ENCODE peak calls at places on chromosomes 1 and 21, in five cellular contexts. Q is cardiac fibroblast, S is OCI-LY7, I is IMR-90, N is A549. W is an unnamed sample.

GRCh38 chr21:34606051-34606450 is 8.9 kb downstream of the RCAN1 start:
- DNase-seq in Q (no peak), S (no peak), I (no peak), N (no peak), W (no peak)

GRCh38 chr1:3353901-3354300 is 100.6 kb upstream of the ARHGEF16 start:
- DNase-seq in Q (no peak), S (no peak), I (no peak), N (no peak), W (no peak)

GRCh38 chr1:96346708-96347107 is 374.9 kb upstream of the PTBP2 start:
- DNase-seq in Q (no peak), S (no peak), I (no peak), N (no peak), W (no peak)

GRCh38 chr1:242140871-242141270 is 142.0 kb upstream of the MAP1LC3C start:
- DNase-seq in Q (no peak), S (no peak), I (no peak), N (no peak), W (no peak)

GRCh38 chr1:204725821-204726448 is 40.4 kb upstream of the LRRN2 start:
- DNase-seq in Q (no peak), S (no peak), I (no peak), N (peak), W (no peak)

GRCh38 chr1:111618953-111619634 is 495 bp upstream of the RAP1A start:
- DNase-seq in Q (no peak), S (no peak), I (no peak), N (no peak), W (no peak)

GRCh38 chr1:41239988-41240610 is 2.0 kb downstream of the SCMH1 start:
- DNase-seq in Q (peak), S (peak), I (peak), N (peak), W (peak)

GRCh38 chr1:218546314-218546713 is 201.2 kb downstream of the TGFB2 start:
- DNase-seq in Q (peak), S (no peak), I (peak), N (peak), W (peak)

GRCh38 chr1:206503591-206504362 is 3.6 kb upstream of the RASSF5 start:
- DNase-seq in Q (peak), S (no peak), I (peak), N (peak), W (peak)

GRCh38 chr1:84892657-84893618 is at the start of gene LPAR3:
- DNase-seq in Q (peak), S (no peak), I (no peak), N (peak), W (no peak)

GRCh38 chr1:55277377-55278130 is 62.4 kb upstream of the USP24 start:
- DNase-seq in Q (peak), S (peak), I (peak), N (peak), W (peak)

GRCh38 chr1:151828931-151829330 is 2.7 kb downstream of the RORC start:
- DNase-seq in Q (no peak), S (no peak), I (peak), N (no peak), W (peak)

GRCh38 chr1:99643021-99643779 is 2.7 kb upstream of the PALMD start:
- DNase-seq in Q (peak), S (no peak), I (peak), N (no peak), W (peak)

GRCh38 chr21:45596704-45597318 is 46.7 kb upstream of the PCBP3 start:
- DNase-seq in Q (peak), S (peak), I (peak), N (peak), W (peak)

GRCh38 chr21:44867999-44868700 is 5.3 kb downstream of the PTTG1IP start:
- DNase-seq in Q (peak), S (no peak), I (no peak), N (no peak), W (no peak)

GRCh38 chr1:6485937-6486250 is 5.6 kb downstream of the PLEKHG5 start:
- DNase-seq in Q (no peak), S (no peak), I (no peak), N (no peak), W (no peak)

GRCh38 chr1:81034366-81034765 is 766.4 kb upstream of the ADGRL2 start:
- DNase-seq in Q (no peak), S (no peak), I (no peak), N (no peak), W (no peak)

GRCh38 chr1:24289937-24290595 is 29.1 kb upstream of the GRHL3 start:
- DNase-seq in Q (peak), S (no peak), I (peak), N (peak), W (peak)

GRCh38 chr1:4119516-4120220 is 219.6 kb upstream of the C1orf174 start:
- DNase-seq in Q (no peak), S (no peak), I (no peak), N (no peak), W (no peak)

GRCh38 chr1:21882721-21883415 is 54.2 kb downstream of the HSPG2 start:
- DNase-seq in Q (no peak), S (no peak), I (no peak), N (no peak), W (no peak)

GRCh38 chr1:96478228-96478627 is 243.4 kb upstream of the PTBP2 start:
- DNase-seq in Q (no peak), S (no peak), I (no peak), N (no peak), W (no peak)

GRCh38 chr1:153032073-153032472 is 1.1 kb downstream of the SPRR1B start:
- DNase-seq in Q (no peak), S (no peak), I (no peak), N (no peak), W (no peak)

GRCh38 chr1:240385985-240386978 is 225.7 kb downstream of the GREM2 start:
- DNase-seq in Q (peak), S (no peak), I (peak), N (peak), W (peak)

GRCh38 chr21:31908106-31909031 is 35.5 kb downstream of the HUNK start:
- DNase-seq in Q (no peak), S (no peak), I (peak), N (no peak), W (no peak)

GRCh38 chr1:244836135-244836521 is 670 bp downstream of the COX20 start:
- DNase-seq in Q (peak), S (peak), I (peak), N (peak), W (no peak)

GRCh38 chr21:14487490-14488432 is 58.4 kb downstream of the SAMSN1 start:
- DNase-seq in Q (no peak), S (no peak), I (no peak), N (no peak), W (no peak)

GRCh38 chr1:94863919-94864318 is 43.8 kb downstream of the SLC44A3 start:
- DNase-seq in Q (peak), S (no peak), I (peak), N (peak), W (peak)

GRCh38 chr1:207021876-207022596 is 10.5 kb downstream of the C1orf116 start:
- DNase-seq in Q (no peak), S (no peak), I (no peak), N (no peak), W (no peak)

GRCh38 chr21:15749045-15749867 is 19.5 kb downstream of the USP25 start:
- DNase-seq in Q (peak), S (no peak), I (peak), N (no peak), W (no peak)

GRCh38 chr1:186154651-186155050 is 220.4 kb downstream of the TPR start:
- DNase-seq in Q (no peak), S (no peak), I (no peak), N (no peak), W (no peak)

GRCh38 chr1:186152945-186153309 is 222.1 kb downstream of the TPR start:
- DNase-seq in Q (no peak), S (no peak), I (no peak), N (no peak), W (no peak)

GRCh38 chr1:186152227-186152944 is 222.7 kb downstream of the TPR start:
- DNase-seq in Q (peak), S (no peak), I (peak), N (peak), W (peak)

GRCh38 chr1:186155594-186155993 is 219.5 kb downstream of the TPR start:
- DNase-seq in Q (peak), S (peak), I (peak), N (peak), W (peak)
- TF ChIP-seq CTCF in Q (peak), S (peak), I (peak), N (peak), W (peak)

GRCh38 chr1:91854852-91855251 is 31.1 kb downstream of the TGFBR3 start:
- DNase-seq in Q (no peak), S (no peak), I (no peak), N (no peak), W (no peak)

GRCh38 chr1:91847851-91848250 is 38.1 kb downstream of the TGFBR3 start:
- DNase-seq in Q (no peak), S (no peak), I (no peak), N (no peak), W (no peak)

GRCh38 chr1:91850708-91851107 is 35.2 kb downstream of the TGFBR3 start:
- DNase-seq in Q (peak), S (no peak), I (no peak), N (no peak), W (no peak)

GRCh38 chr1:91853397-91853796 is 32.6 kb downstream of the TGFBR3 start:
- DNase-seq in Q (no peak), S (no peak), I (no peak), N (no peak), W (no peak)

DNA sequence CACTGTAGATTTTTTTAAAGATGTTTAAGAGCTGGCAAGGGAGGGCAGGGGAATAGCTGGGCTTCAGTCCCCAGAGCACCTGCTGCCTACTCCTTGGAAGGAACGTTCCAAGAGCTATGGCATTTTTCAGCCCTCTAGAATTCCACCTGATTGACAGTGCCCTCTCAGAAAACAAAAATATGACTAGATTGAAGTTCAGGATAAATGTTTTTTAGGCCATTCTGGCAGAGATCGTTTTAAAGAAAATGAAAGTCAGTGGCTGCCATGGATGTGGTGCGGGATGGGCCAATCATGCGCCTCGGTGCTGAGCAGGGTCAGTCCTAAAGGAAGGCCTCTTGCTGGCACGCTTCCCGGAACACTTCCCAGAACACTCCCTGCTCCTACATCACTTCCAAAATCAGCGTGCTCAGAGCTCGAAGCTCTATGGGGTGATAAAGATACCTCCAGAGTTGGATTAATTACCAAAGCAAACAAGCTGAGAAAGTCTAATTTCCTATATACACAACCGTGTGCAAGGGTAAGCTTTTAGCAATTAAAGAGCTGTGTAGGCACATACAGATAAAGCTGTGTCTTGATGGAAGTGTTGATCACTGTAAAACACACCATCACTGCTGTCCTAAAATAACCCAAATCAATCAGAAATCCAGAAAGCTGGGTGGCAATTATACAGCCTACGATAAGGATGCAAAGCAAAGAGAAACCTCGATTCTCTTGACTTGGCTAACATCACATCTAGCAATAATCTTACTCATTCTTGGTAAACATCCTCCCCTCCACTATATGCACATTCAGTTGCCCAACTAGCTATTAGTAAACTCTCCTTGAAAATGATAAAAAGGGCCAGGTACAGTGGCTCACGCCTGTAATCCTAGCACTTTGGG is 34.6 kb downstream of the TGFBR3 start:
- DNase-seq in Q (peak), S (no peak), I (peak), N (peak), W (peak)
- H3K4me3 ChIP-seq in Q (peak), S (no peak), I (peak), N (peak), W (peak)

GRCh38 chr1:174721246-174721645 is 273.5 kb downstream of the GPR52 start:
- DNase-seq in Q (no peak), S (no peak), I (no peak), N (no peak), W (no peak)

GRCh38 chr1:174720618-174721017 is 272.9 kb downstream of the GPR52 start:
- DNase-seq in Q (no peak), S (no peak), I (no peak), N (no peak), W (no peak)

GRCh38 chr1:174723815-174724214 is 275.9 kb upstream of the CACYBP start:
- DNase-seq in Q (no peak), S (no peak), I (no peak), N (no peak), W (no peak)

GRCh38 chr1:174726880-174727585 is 272.7 kb upstream of the CACYBP start:
- DNase-seq in Q (no peak), S (no peak), I (no peak), N (no peak), W (no peak)

GRCh38 chr1:174726167-174726879 is 273.4 kb upstream of the CACYBP start:
- DNase-seq in Q (peak), S (peak), I (peak), N (peak), W (no peak)
- TF ChIP-seq CTCF in Q (peak), S (peak), I (peak), N (peak), W (peak)

GRCh38 chr1:170619167-170620030 is 44.5 kb upstream of the PRRX1 start:
- DNase-seq in Q (peak), S (no peak), I (peak), N (no peak), W (peak)
- H3K4me3 ChIP-seq in Q (no peak), S (no peak), I (no peak), N (no peak), W (no peak)

GRCh38 chr1:38500352-38500751 is 359.2 kb downstream of the RRAGC start:
- DNase-seq in Q (no peak), S (peak), I (no peak), N (no peak), W (peak)

GRCh38 chr1:38500891-38501290 is 358.7 kb downstream of the RRAGC start:
- DNase-seq in Q (no peak), S (no peak), I (no peak), N (no peak), W (no peak)

GRCh38 chr1:38505950-38506349 is 353.6 kb downstream of the RRAGC start:
- DNase-seq in Q (no peak), S (no peak), I (no peak), N (no peak), W (no peak)

GRCh38 chr1:38507563-38507962 is 352.0 kb downstream of the RRAGC start:
- DNase-seq in Q (no peak), S (no peak), I (no peak), N (no peak), W (no peak)

DNA sequence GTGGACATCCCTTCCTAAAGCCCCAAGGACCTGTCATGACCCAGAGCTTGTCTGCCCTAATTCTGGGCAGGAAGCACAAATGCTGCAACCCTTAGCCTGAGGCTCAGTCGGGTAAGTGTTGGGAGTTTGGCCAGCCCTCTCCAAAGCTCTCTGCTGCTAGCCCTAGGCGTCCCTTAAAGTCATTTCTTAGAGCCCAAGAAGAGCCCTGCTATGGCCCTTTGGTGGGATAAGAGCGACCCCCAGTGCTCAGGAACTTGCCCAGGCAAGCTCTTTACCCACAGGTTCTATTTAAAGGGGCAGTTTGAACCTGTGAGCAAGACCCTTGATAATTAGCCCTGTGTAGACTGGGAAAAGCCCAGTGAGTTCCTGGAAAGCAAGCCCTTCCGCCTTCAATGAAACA is 356.8 kb downstream of the RRAGC start:
- DNase-seq in Q (no peak), S (peak), I (no peak), N (no peak), W (no peak)
- TF ChIP-seq CTCF in Q (no peak), S (peak), I (peak), N (no peak), W (peak)

DNA sequence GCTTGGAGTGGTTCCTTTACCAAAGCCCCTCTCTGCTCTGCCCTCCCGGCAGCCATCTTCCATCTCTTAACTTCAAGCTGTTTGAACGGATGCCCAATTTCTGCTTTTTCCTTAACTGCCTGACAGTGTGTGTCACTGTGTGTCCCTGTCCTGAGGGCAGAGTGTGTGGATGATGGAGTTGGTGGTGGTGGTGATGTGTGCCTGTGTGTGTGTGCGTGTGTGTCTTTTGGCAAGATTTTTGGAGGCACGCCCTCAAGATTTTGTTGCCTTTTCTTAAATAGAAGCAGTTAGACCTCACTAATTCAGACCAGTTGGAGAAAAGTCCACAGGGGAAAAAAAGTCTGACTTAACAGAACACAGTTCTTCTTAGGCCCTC is 30.3 kb downstream of the SERTAD4 start:
- DNase-seq in Q (no peak), S (no peak), I (no peak), N (no peak), W (no peak)
- H3K4me3 ChIP-seq in Q (no peak), S (no peak), I (no peak), N (no peak), W (no peak)

GRCh38 chr1:86753700-86754099 is 49.3 kb downstream of the SH3GLB1 start:
- DNase-seq in Q (peak), S (peak), I (peak), N (peak), W (no peak)
- TF ChIP-seq CTCF in Q (no peak), S (peak), I (no peak), N (peak), W (peak)

GRCh38 chr1:36771222-36771621 is 263.1 kb downstream of the GRIK3 start:
- DNase-seq in Q (no peak), S (no peak), I (no peak), N (no peak), W (no peak)
- H3K4me3 ChIP-seq in Q (no peak), S (no peak), I (no peak), N (no peak), W (no peak)

DNA sequence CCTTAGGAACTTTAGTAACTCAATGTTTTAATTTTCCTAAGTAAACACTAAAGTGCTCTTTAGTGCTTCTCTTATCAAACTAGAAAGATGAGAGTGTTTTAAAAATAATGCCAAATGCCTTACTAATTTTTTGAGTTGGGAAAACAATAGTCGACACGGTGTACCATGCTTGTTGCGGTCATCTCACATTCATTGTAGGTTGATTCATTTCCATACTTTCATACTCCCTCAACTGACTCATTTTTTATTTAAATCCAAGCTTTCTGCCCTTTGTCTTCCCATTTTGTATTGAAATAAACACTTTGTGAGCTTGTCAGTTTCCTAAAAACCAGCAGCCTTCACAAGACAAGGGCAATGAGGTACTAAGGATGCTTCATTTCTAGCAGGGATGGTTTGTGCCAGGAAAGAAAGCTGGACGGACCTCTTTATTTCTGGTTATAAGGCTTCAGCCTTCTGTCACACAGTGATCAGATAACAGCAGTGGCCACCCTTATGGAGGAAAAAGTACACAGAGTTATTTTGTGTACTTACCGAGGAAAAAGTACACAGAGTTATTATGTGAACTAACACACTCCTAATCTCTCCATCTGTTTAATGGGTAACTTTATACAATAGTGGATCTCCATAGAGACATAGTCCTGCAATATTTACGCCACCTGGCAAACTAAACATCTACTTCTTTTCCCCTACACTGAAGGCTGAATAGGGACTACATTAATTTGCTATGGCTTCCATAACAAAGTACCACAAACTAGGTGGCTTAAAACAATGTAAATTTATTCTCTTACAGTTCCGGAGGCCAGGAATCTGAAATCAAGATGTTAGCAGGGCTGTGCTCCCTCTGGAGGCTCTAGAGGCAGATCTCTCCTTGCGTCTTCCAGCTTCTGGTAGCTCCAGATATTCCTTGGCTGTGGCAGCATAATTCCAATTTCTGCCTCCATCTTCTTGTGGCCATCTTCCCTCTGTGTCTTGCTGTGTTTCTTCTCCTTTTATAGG is 13.0 kb upstream of the CCDC190 start:
- DNase-seq in Q (peak), S (no peak), I (peak), N (peak), W (peak)
- TF ChIP-seq CTCF in Q (peak), S (no peak), I (peak), N (no peak), W (peak)

W was measured in brain microvascular endothelial cell.